ENCODE peak calls at places on chromosome 16, in four cellular contexts. M, V, U and T are unnamed samples.

GRCh38 chr16:695355-696089 is 5.3 kb upstream of the WDR24 start:
- DNase-seq in M (no peak), V (no peak), U (no peak), T (no peak)

GRCh38 chr16:86671486-86672214 is 93.3 kb downstream of the FOXL1 start:
- DNase-seq in M (no peak), V (no peak), U (no peak), T (no peak)

GRCh38 chr16:66809765-66810164 is 8.4 kb upstream of the TERB1 start:
- DNase-seq in M (no peak), V (no peak), U (no peak), T (no peak)

GRCh38 chr16:56267888-56268287 is 76.6 kb downstream of the GNAO1 start:
- DNase-seq in M (no peak), V (no peak), U (no peak), T (no peak)

GRCh38 chr16:57030346-57030902 is 41.1 kb downstream of the NLRC5 start:
- DNase-seq in M (no peak), V (no peak), U (no peak), T (no peak)

GRCh38 chr16:85227924-85228462 is 115.7 kb upstream of the CIBAR2 start:
- DNase-seq in M (peak; percentile 53), V (peak; percentile 69), U (no peak), T (no peak)

GRCh38 chr16:88784074-88784855 is 755 bp downstream of the PIEZO1 start:
- DNase-seq in M (peak; percentile 79), V (peak; percentile 81), U (peak; percentile 83), T (no peak)

GRCh38 chr16:87733190-87733589 is 32.6 kb downstream of the KLHDC4 start:
- DNase-seq in M (no peak), V (no peak), U (no peak), T (no peak)

GRCh38 chr16:65120811-65121721 is 797 bp downstream of the CDH11 start:
- DNase-seq in M (peak; percentile 64), V (peak; percentile 62), U (no peak), T (no peak)

GRCh38 chr16:11156401-11156800 is 99.6 kb downstream of the SOCS1 start:
- DNase-seq in M (no peak), V (no peak), U (no peak), T (no peak)

GRCh38 chr16:80527297-80527696 is 13.5 kb upstream of the DYNLRB2 start:
- DNase-seq in M (no peak), V (peak; percentile 11), U (no peak), T (no peak)

GRCh38 chr16:50469744-50470301 is 78.4 kb upstream of the NKD1 start:
- DNase-seq in M (no peak), V (no peak), U (no peak), T (no peak)

GRCh38 chr16:56246051-56246817 is 54.9 kb downstream of the GNAO1 start:
- DNase-seq in M (no peak), V (peak; percentile 56), U (no peak), T (no peak)

GRCh38 chr16:20851601-20852000 is 45.3 kb downstream of the REXO5 start:
- DNase-seq in M (peak; percentile 71), V (no peak), U (peak; percentile 20), T (peak; percentile 94)

GRCh38 chr16:19375561-19376158 is 42.0 kb upstream of the TMC5 start:
- DNase-seq in M (peak; percentile 32), V (peak; percentile 77), U (peak; percentile 73), T (no peak)

GRCh38 chr16:610513-611381 is 20.0 kb upstream of the WFIKKN1 start:
- DNase-seq in M (peak; percentile 50), V (peak; percentile 78), U (no peak), T (no peak)

GRCh38 chr16:14179116-14179515 is 108.0 kb downstream of the MRTFB start:
- DNase-seq in M (no peak), V (no peak), U (no peak), T (no peak)

GRCh38 chr16:11297492-11298142 is 16.5 kb upstream of the PRM1 start:
- DNase-seq in M (peak; percentile 58), V (peak; percentile 87), U (no peak), T (no peak)

GRCh38 chr16:2032285-2033056 is 5.8 kb downstream of the NHERF2 start:
- DNase-seq in M (no peak), V (no peak), U (no peak), T (no peak)

GRCh38 chr16:66324785-66325184 is 41.7 kb upstream of the CDH5 start:
- DNase-seq in M (no peak), V (peak; percentile 79), U (peak; percentile 64), T (no peak)

GRCh38 chr16:89951509-89951908 is 3.0 kb downstream of the DEF8 start:
- DNase-seq in M (no peak), V (no peak), U (no peak), T (no peak)

GRCh38 chr16:65548470-65548869 is 426.6 kb upstream of the CDH11 start:
- DNase-seq in M (no peak), V (peak; percentile 45), U (no peak), T (no peak)

GRCh38 chr16:85398050-85398451 is 215.1 kb upstream of the GSE1 start:
- DNase-seq in M (no peak), V (no peak), U (no peak), T (no peak)

GRCh38 chr16:14020141-14020540 is 51.0 kb upstream of the MRTFB start:
- DNase-seq in M (no peak), V (no peak), U (no peak), T (no peak)

GRCh38 chr16:69109486-69110270 is 4.2 kb downstream of the HAS3 start:
- DNase-seq in M (no peak), V (no peak), U (no peak), T (no peak)

GRCh38 chr16:61797960-61798359 is 238.3 kb downstream of the CDH8 start:
- DNase-seq in M (no peak), V (no peak), U (no peak), T (no peak)
- TF ChIP-seq EP300 in M (no peak), V (no peak), U (no peak), T (no peak)

GRCh38 chr16:3383045-3383448 is 17.8 kb downstream of the ZSCAN32 start:
- DNase-seq in M (no peak), V (no peak), U (no peak), T (no peak)

GRCh38 chr16:3389663-3390338 is 11.0 kb downstream of the ZSCAN32 start:
- DNase-seq in M (no peak), V (no peak), U (no peak), T (no peak)

DNA sequence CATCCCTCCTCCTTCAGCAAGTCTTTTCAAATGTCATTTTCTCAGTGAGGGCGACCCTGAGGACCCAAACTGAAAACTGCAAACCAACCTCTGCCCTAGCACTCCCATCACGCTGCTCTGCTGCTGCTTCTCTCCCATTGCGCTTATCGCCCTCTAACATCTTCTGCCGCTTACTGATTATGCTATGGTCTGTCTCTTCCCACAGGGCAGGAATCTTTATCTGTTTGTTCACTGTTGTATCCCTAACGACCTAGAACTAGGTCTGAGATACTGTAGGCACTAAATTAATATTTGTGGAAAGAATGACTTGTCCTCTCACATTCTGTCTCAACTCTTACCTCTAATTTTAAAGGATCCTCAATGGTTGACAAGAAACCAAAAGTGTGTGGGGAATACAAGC is 12.5 kb downstream of the ZSCAN32 start:
- DNase-seq in M (no peak), V (no peak), U (no peak), T (no peak)
- TF ChIP-seq EP300 in M (no peak), V (no peak), U (no peak), T (no peak)

DNA sequence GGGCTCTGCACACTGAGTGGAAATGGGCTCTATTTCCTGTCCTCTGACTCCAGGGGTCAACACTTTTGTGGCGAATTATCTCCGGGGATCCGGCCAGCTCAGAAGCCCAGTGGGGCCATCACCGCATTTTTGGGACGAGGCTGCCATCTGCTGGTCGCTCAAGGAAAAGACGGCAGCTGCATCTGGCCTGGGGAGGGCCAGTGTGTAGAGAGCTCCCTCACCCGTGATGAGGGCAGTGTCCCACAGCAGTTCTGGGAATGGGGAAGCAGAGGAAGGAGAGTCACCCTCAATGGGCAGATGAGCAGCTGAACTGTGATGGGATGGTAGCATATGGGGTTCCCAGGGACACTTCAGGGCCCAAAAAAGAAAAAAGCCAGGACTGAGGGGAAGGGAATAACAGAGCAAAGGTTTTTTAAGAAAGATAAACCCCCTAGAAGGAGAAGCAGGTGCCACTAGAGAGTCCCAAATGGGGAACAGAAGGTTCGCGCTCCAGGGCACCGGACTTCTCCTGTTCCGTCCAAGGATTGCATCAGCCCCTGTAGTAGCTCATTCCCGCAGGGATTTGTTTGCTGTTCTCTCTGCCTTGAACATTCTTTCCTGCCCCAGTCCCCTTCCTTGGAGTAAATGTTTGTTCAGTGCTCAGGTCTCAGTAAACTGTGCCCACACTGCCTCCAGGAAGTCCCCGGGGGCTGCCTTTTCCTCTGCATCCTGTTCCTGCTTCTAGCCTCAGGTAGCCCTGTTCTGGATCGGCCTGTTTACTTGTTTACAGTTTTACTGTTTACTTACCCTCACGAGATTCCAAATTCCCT is 9.3 kb upstream of the ABCC12 start:
- DNase-seq in M (peak; percentile 61), V (peak; percentile 88), U (peak; percentile 82), T (no peak)
- TF ChIP-seq EP300 in M (no peak), V (no peak), U (no peak), T (no peak)

GRCh38 chr16:30369938-30370443 is 303 bp downstream of the TBC1D10B start:
- DNase-seq in M (no peak), V (no peak), U (no peak), T (no peak)
- TF ChIP-seq EP300 in M (no peak), V (no peak), U (no peak), T (no peak)

GRCh38 chr16:81836279-81837054 is 57.4 kb downstream of the PLCG2 start:
- DNase-seq in M (no peak), V (no peak), U (no peak), T (no peak)
- TF ChIP-seq EP300 in M (no peak), V (no peak), U (no peak), T (no peak)

GRCh38 chr16:72455743-72456659 is 284.0 kb upstream of the PMFBP1 start:
- DNase-seq in M (no peak), V (no peak), U (no peak), T (no peak)
- TF ChIP-seq EP300 in M (no peak), V (no peak), U (no peak), T (no peak)